ENCODE peak calls at places on chromosomes 3 and 15, in six cellular contexts. X is heart left ventricle, Y is ovary, H is Peyer's patch, M is spleen, B is IMR-90. L is an unnamed sample.

GRCh38 chr15:57061281-57061680 is 142.8 kb downstream of the TCF12 start:
- DNase-seq in X (no peak), Y (no peak), H (no peak), M (no peak), B (no peak), L (no peak)

GRCh38 chr15:70778258-70779076 is 15.1 kb upstream of the UACA start:
- DNase-seq in X (no peak), Y (no peak), H (no peak), M (no peak), B (peak), L (no peak)

GRCh38 chr3:197730200-197730599 is 6.5 kb downstream of the RUBCN start:
- DNase-seq in X (no peak), Y (no peak), H (no peak), M (no peak), B (peak), L (no peak)

GRCh38 chr15:71752604-71753289 is 57.6 kb upstream of the NR2E3 start:
- DNase-seq in X (no peak), Y (no peak), H (peak), M (no peak), B (peak), L (no peak)

GRCh38 chr3:195401959-195402358 is 40.9 kb downstream of the ACAP2 start:
- DNase-seq in X (no peak), Y (no peak), H (no peak), M (no peak), B (no peak), L (no peak)

GRCh38 chr3:149291178-149291577 is 42.3 kb downstream of the TM4SF18 start:
- DNase-seq in X (no peak), Y (no peak), H (no peak), M (no peak), B (no peak), L (no peak)

GRCh38 chr3:185362850-185363661 is at the start of gene MAP3K13:
- DNase-seq in X (peak), Y (peak), H (peak), M (peak), B (peak), L (peak)

GRCh38 chr3:190444576-190445145 is 5.0 kb downstream of the TMEM207 start:
- DNase-seq in X (no peak), Y (no peak), H (no peak), M (no peak), B (peak), L (no peak)

GRCh38 chr3:25894101-25894500 is 104.2 kb downstream of the OXSM start:
- DNase-seq in X (no peak), Y (no peak), H (no peak), M (no peak), B (peak), L (no peak)

GRCh38 chr3:60579734-60580133 is 671.5 kb downstream of the FHIT start:
- DNase-seq in X (no peak), Y (no peak), H (no peak), M (no peak), B (peak), L (no peak)

GRCh38 chr3:24296441-24297205 is 198.0 kb downstream of the THRB start:
- DNase-seq in X (no peak), Y (no peak), H (no peak), M (no peak), B (peak), L (no peak)

GRCh38 chr3:115359507-115359906 is 212.4 kb upstream of the ZBTB20 start:
- DNase-seq in X (no peak), Y (no peak), H (no peak), M (no peak), B (peak), L (no peak)

GRCh38 chr15:23574742-23575141 is 9.3 kb downstream of the MKRN3 start:
- DNase-seq in X (no peak), Y (no peak), H (no peak), M (no peak), B (no peak), L (no peak)

GRCh38 chr3:30779686-30780287 is 114.7 kb downstream of the GADL1 start:
- DNase-seq in X (no peak), Y (no peak), H (peak), M (no peak), B (peak), L (no peak)

GRCh38 chr15:65275728-65276126 is 11.0 kb downstream of the PARP16 start:
- DNase-seq in X (no peak), Y (no peak), H (no peak), M (no peak), B (peak), L (no peak)

GRCh38 chr15:76293361-76293760 is 17.9 kb downstream of the ETFA start:
- DNase-seq in X (no peak), Y (no peak), H (no peak), M (no peak), B (peak), L (no peak)

GRCh38 chr3:108296239-108296638 is at the start of gene HHLA2:
- DNase-seq in X (no peak), Y (no peak), H (peak), M (no peak), B (peak), L (no peak)

GRCh38 chr15:29449136-29449535 is 179.5 kb upstream of the NSMCE3 start:
- DNase-seq in X (no peak), Y (no peak), H (no peak), M (no peak), B (no peak), L (peak)

GRCh38 chr15:63042879-63043340 is 363 bp downstream of the TPM1 start:
- DNase-seq in X (peak), Y (no peak), H (no peak), M (peak), B (no peak), L (no peak)

GRCh38 chr3:194254032-194254431 is 97.1 kb downstream of the CPN2 start:
- DNase-seq in X (no peak), Y (no peak), H (no peak), M (no peak), B (no peak), L (no peak)

GRCh38 chr15:83105450-83105849 is 2.0 kb upstream of the TM6SF1 start:
- DNase-seq in X (no peak), Y (no peak), H (no peak), M (no peak), B (no peak), L (no peak)

GRCh38 chr3:193388371-193388770 is 9.8 kb upstream of the ATP13A5 start:
- DNase-seq in X (no peak), Y (no peak), H (no peak), M (no peak), B (no peak), L (no peak)

GRCh38 chr15:65132841-65133549 is 613 bp downstream of the PDCD7 start:
- DNase-seq in X (peak), Y (peak), H (peak), M (peak), B (peak), L (no peak)

GRCh38 chr15:98649621-98649995 is 1.3 kb downstream of the IGF1R start:
- DNase-seq in X (peak), Y (no peak), H (peak), M (no peak), B (no peak), L (peak)

GRCh38 chr3:52614689-52615088 is 71.0 kb downstream of the PBRM1 start:
- DNase-seq in X (no peak), Y (no peak), H (no peak), M (no peak), B (peak), L (no peak)

GRCh38 chr15:68789921-68790575 is 30.6 kb downstream of the ANP32A start:
- DNase-seq in X (no peak), Y (no peak), H (no peak), M (no peak), B (peak), L (no peak)

GRCh38 chr15:62578960-62579359 is 413.9 kb upstream of the C2CD4B start:
- DNase-seq in X (no peak), Y (no peak), H (no peak), M (no peak), B (no peak), L (no peak)

GRCh38 chr3:125381314-125381713 is 6.2 kb upstream of the ZNF148 start:
- DNase-seq in X (no peak), Y (no peak), H (no peak), M (no peak), B (peak), L (no peak)

GRCh38 chr3:115699741-115700140 is 76.4 kb downstream of the GAP43 start:
- DNase-seq in X (no peak), Y (no peak), H (no peak), M (no peak), B (peak), L (no peak)

GRCh38 chr3:176767385-176767784 is 429.9 kb downstream of the TBL1XR1 start:
- DNase-seq in X (no peak), Y (no peak), H (no peak), M (no peak), B (peak), L (no peak)

GRCh38 chr3:66554178-66554577 is 53.4 kb upstream of the LRIG1 start:
- DNase-seq in X (no peak), Y (no peak), H (no peak), M (no peak), B (peak), L (no peak)

GRCh38 chr3:70933105-70933810 is 620.8 kb upstream of the MDFIC2 start:
- DNase-seq in X (no peak), Y (no peak), H (no peak), M (no peak), B (no peak), L (no peak)

GRCh38 chr3:170753421-170754344 is 116.3 kb downstream of the RPL22L1 start:
- DNase-seq in X (no peak), Y (no peak), H (no peak), M (no peak), B (peak), L (no peak)

GRCh38 chr15:40891810-40892448 is 2.3 kb upstream of the VPS18 start:
- DNase-seq in X (no peak), Y (no peak), H (peak), M (no peak), B (peak), L (no peak)

GRCh38 chr3:30721314-30721634 is 114.9 kb downstream of the TGFBR2 start:
- DNase-seq in X (no peak), Y (no peak), H (no peak), M (no peak), B (no peak), L (no peak)

GRCh38 chr3:20043398-20043797 is 3.2 kb downstream of the KAT2B start:
- DNase-seq in X (peak), Y (peak), H (peak), M (peak), B (no peak), L (peak)

GRCh38 chr3:127542441-127542952 is 48.0 kb downstream of the TPRA1 start:
- DNase-seq in X (no peak), Y (no peak), H (peak), M (no peak), B (no peak), L (no peak)

GRCh38 chr3:64221564-64222257 is 3.6 kb downstream of the PRICKLE2 start:
- DNase-seq in X (no peak), Y (no peak), H (no peak), M (no peak), B (no peak), L (no peak)

GRCh38 chr3:64224826-64225606 is at the start of gene PRICKLE2:
- DNase-seq in X (peak), Y (peak), H (peak), M (peak), B (peak), L (peak)

GRCh38 chr3:64222501-64222900 is 2.8 kb downstream of the PRICKLE2 start:
- DNase-seq in X (no peak), Y (no peak), H (no peak), M (no peak), B (no peak), L (no peak)

GRCh38 chr3:64225695-64226499 is 631 bp upstream of the PRICKLE2 start:
- DNase-seq in X (no peak), Y (no peak), H (no peak), M (no peak), B (peak), L (no peak)

DNA sequence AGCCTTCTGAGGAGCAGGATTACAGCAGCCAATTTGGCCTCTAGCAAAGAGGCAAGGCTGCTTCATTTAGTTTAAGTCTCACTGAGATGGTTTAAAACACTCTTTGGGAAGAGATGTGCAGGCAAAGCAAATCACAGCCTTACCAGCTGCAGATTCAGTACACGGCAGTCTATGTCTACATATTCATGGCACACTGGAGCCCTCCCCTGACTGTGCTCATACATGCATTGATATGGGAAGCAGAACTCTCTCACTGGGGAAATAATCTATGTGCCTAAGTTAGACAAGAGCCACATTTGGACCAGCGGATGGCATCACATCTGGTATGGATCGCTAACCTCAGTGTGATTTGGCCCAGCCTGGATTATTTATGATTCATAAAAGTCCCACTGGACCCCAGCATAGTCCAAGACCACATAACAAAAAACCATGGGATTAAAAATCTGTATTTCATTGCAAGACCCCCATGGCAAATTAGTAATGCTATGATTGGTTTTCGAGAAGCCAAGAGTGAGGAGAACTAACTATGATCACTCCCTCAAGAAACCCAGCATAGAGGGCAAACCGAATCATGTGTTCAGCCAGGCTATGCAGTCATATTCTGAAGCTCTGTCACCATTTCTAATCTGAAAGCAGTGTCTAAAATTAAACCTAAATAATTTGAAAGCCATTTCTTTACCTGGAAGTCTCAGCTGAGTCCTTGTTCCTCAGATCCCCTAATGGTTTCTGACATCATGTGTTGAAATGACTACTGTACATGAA is 1.3 kb downstream of the PRICKLE2 start:
- DNase-seq in X (no peak), Y (no peak), H (no peak), M (no peak), B (peak), L (no peak)
- TF ChIP-seq CTCF in X (no peak), Y (no peak), H (no peak), M (no peak), B (peak), L (no peak)

DNA sequence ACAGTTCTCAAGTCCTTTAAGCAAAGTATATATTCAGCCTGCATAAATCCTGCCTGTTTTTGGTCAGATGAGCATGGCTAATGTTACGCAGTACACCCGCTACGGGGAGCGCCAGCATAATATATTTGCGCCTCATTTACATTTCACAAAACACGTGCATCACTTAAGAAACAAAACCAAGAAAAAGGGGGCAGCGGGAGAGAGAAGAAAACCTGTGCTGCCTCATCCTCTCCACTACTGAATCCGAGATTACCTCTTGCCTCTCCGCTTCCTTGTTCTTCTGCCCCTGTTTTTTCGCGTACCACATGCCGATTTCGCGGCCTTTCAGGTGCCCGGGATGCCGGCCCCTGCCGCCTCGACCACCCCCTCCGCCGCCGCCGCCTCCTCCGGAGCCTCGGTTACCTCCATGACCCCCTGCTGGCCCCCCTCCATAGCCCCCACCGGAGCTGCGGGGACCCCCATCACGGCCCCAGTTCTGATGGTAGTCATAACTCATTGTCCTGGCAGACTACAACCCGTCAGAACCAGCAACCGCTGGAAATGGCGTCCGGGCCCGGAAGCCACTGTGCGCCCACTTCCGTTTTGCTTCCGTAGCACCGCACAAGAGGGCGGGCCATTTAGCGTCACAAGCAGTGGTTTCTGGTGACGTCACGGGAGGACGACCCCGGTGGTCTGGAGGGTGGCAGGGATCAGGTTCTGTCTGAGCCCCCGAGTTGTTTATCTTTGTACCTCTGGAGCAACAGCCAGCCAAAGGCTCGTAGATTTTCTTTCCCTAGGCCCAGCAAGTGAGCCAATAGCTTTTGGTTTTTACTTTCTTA is at the start of gene DHX36:
- DNase-seq in X (peak), Y (peak), H (peak), M (peak), B (peak), L (peak)
- TF ChIP-seq POLR2A in X (no peak), Y (peak), H (peak), M (peak), B (peak), L (peak)

GRCh38 chr3:161171639-161172552 is 49.2 kb upstream of the NMD3 start:
- DNase-seq in X (no peak), Y (no peak), H (no peak), M (no peak), B (no peak), L (no peak)
- TF ChIP-seq CTCF in X (peak), Y (no peak), H (no peak), M (no peak), B (no peak), L (no peak)

DNA sequence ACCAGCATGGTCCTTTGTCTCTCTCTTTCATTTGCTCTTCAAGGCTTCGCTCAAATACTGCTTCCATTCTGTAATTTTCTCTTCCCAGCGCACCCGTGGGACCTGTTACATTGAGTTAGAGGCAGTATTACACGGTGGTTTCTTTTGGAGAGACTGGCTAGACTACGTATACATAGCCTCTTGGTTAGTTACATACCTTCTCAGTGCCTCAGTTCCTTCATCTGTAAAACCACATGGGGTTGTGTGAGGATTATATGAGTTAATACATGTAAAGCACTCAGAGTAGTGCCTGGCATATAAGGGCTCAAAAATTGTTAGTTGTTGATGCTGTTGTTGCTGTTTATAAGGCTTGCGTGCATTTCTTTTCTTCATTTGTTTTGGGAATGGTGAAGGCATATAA is 33.8 kb downstream of the UBE2E2 start:
- DNase-seq in X (no peak), Y (no peak), H (no peak), M (no peak), B (no peak), L (no peak)
- TF ChIP-seq POLR2A in X (no peak), Y (no peak), H (no peak), M (no peak), B (no peak), L (no peak)

GRCh38 chr3:55009372-55009771 is 81.5 kb upstream of the LRTM1 start:
- DNase-seq in X (no peak), Y (no peak), H (no peak), M (no peak), B (no peak), L (no peak)

GRCh38 chr3:55014081-55014480 is 86.2 kb upstream of the LRTM1 start:
- DNase-seq in X (no peak), Y (no peak), H (no peak), M (no peak), B (peak), L (no peak)

GRCh38 chr3:55017876-55018275 is 90.0 kb upstream of the LRTM1 start:
- DNase-seq in X (no peak), Y (no peak), H (no peak), M (no peak), B (peak), L (no peak)

GRCh38 chr3:55012091-55012490 is 84.2 kb upstream of the LRTM1 start:
- DNase-seq in X (no peak), Y (no peak), H (no peak), M (no peak), B (no peak), L (no peak)

GRCh38 chr3:55013145-55013544 is 85.3 kb upstream of the LRTM1 start:
- DNase-seq in X (no peak), Y (no peak), H (no peak), M (no peak), B (peak), L (no peak)
- TF ChIP-seq CTCF in X (no peak), Y (no peak), H (peak), M (no peak), B (peak), L (no peak)

DNA sequence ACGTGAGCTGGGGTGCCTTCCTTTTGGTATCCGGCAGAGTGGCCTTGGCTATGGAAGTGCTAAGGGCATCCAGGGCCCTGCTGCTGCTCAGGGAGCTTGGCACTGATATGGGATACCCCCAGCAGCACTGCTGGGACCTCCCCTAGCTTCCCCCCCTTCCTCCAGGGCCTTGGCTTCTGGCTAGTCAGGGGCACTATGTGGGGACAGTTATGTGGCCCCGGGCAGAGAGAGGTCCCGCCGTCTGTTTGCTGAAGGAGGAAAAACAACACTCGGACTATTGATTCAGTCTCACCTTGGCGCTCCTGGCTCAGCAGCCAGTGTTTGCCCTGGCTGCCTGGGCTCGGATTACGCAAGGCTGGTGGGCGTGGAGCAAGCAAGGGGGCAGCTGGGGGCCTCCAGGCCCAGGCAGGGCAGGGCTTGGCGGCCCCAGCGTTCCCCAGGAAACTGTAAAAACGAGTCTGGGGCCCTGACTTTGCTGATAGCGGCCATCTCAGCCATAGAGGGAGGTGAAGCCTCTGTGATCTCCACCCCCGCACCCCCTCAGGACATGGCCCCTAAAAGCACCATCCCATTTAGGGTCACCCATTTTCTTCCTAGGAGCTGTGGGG is 5.7 kb downstream of the FURIN start:
- DNase-seq in X (no peak), Y (peak), H (no peak), M (peak), B (no peak), L (peak)
- TF ChIP-seq POLR2A in X (no peak), Y (no peak), H (no peak), M (no peak), B (no peak), L (no peak)

GRCh38 chr3:100761211-100761921 is 52.1 kb downstream of the TFG start:
- DNase-seq in X (no peak), Y (no peak), H (no peak), M (no peak), B (no peak), L (no peak)
- TF ChIP-seq CTCF in X (no peak), Y (no peak), H (peak), M (no peak), B (no peak), L (no peak)

GRCh38 chr3:118792191-118792590 is 242.5 kb downstream of the IGSF11 start:
- DNase-seq in X (no peak), Y (no peak), H (no peak), M (no peak), B (no peak), L (no peak)
- TF ChIP-seq POLR2A in X (no peak), Y (no peak), H (no peak), M (no peak), B (no peak), L (no peak)